ENCODE peak calls at places on chromosomes 13 and 19, in eight cellular contexts. H is uterus; A is NCI-H1092 treated with DMSO at 0.1 percent for 48 hours; O is T-cell; Y is posterior cingulate gyrus; M is stimulated activated CD8-positive, alpha-beta memory T cell treated with anti-CD3 and anti-CD28 coated beads, Interleukin-4, amount 100 ng/mL, for 1 hour; N is psoas muscle; X is mucosa of descending colon. W is an unnamed sample.

GRCh38 chr13:48110930-48111721 is 16.2 kb upstream of the MED4 start:
- DNase-seq in H (no peak), A (no peak), O (no peak), Y (no peak), M (no peak), N (no peak), X (no peak), W (no peak)

GRCh38 chr13:46648166-46648607 is 95.2 kb downstream of the LRCH1 start:
- DNase-seq in H (no peak), A (no peak), O (no peak), Y (no peak), M (no peak), N (no peak), X (peak; percentile 57), W (no peak)

GRCh38 chr19:7729211-7729610 is 2.7 kb downstream of the CLEC4G start:
- DNase-seq in H (no peak), A (no peak), O (no peak), Y (peak; percentile 18), M (no peak), N (no peak), X (no peak), W (no peak)

GRCh38 chr19:18507021-18507726 is 14.7 kb downstream of the ELL start:
- DNase-seq in H (no peak), A (no peak), O (peak; percentile 43), Y (peak; percentile 84), M (no peak), N (peak; percentile 55), X (peak; percentile 58), W (no peak)

GRCh38 chr19:4575978-4576933 is 16.8 kb upstream of the SEMA6B start:
- DNase-seq in H (peak; percentile 54), A (no peak), O (peak; percentile 70), Y (peak; percentile 90), M (peak; percentile 49), N (peak; percentile 70), X (peak; percentile 73), W (peak; percentile 57)

GRCh38 chr19:5287066-5287465 is 53.5 kb downstream of the PTPRS start:
- DNase-seq in H (no peak), A (no peak), O (no peak), Y (no peak), M (no peak), N (no peak), X (no peak), W (no peak)

GRCh38 chr19:13993554-13994308 is 12.4 kb downstream of the RFX1 start:
- DNase-seq in H (no peak), A (no peak), O (no peak), Y (no peak), M (no peak), N (no peak), X (no peak), W (no peak)

GRCh38 chr19:39533791-39534190 is 1.1 kb upstream of the EID2B start:
- DNase-seq in H (no peak), A (no peak), O (no peak), Y (no peak), M (no peak), N (no peak), X (no peak), W (no peak)

GRCh38 chr19:4539697-4540581 is at the start of gene LRG1:
- DNase-seq in H (peak; percentile 50), A (no peak), O (no peak), Y (no peak), M (no peak), N (no peak), X (peak; percentile 85), W (peak; percentile 84)

GRCh38 chr19:12913871-12914690 is 5.0 kb downstream of the SYCE2 start:
- DNase-seq in H (no peak), A (peak; percentile 60), O (peak; percentile 63), Y (no peak), M (peak; percentile 20), N (no peak), X (no peak), W (no peak)

GRCh38 chr19:34135033-34135370 is 37.3 kb upstream of the LSM14A start:
- DNase-seq in H (no peak), A (no peak), O (no peak), Y (no peak), M (no peak), N (no peak), X (no peak), W (no peak)

GRCh38 chr19:42422576-42423461 is 4.4 kb downstream of the LIPE start:
- DNase-seq in H (no peak), A (peak; percentile 30), O (peak; percentile 43), Y (peak; percentile 91), M (peak; percentile 14), N (no peak), X (no peak), W (peak; percentile 34)

GRCh38 chr19:16382775-16383543 is 58.3 kb downstream of the KLF2 start:
- DNase-seq in H (peak; percentile 92), A (peak; percentile 35), O (peak; percentile 86), Y (peak; percentile 93), M (peak; percentile 65), N (peak; percentile 89), X (peak; percentile 88), W (peak; percentile 88)

GRCh38 chr13:92255533-92255932 is 857.1 kb downstream of the GPC5 start:
- DNase-seq in H (no peak), A (no peak), O (no peak), Y (no peak), M (no peak), N (no peak), X (no peak), W (no peak)